ENCODE peak calls at places on chromosomes 16 and 17, in nine cellular contexts. J is GM12878, D is astrocyte of the cerebellum, Z is right atrium auricular region, V is chondrocyte, K is fibroblast of lung, L is cardiac fibroblast, T is GM13976, P is Caco-2. O is an unnamed sample.

GRCh38 chr17:36461330-36462110 is 25.0 kb upstream of the ZNHIT3 start:
- DNase-seq in K (no peak), T (no peak), D (no peak), V (no peak), Z (no peak), P (no peak), J (no peak), L (no peak), O (no peak)

GRCh38 chr17:66549312-66549705 is 246.9 kb downstream of the PRKCA start:
- DNase-seq in T (no peak), Z (no peak), L (peak), D (peak), P (no peak), V (no peak), J (no peak), K (peak), O (no peak)

GRCh38 chr16:78179666-78180065 is 80.2 kb downstream of the WWOX start:
- DNase-seq in J (no peak), K (no peak), Z (no peak), T (no peak), P (no peak), V (no peak), L (no peak), D (no peak), O (no peak)

GRCh38 chr17:30396612-30397011 is 17.9 kb downstream of the CPD start:
- DNase-seq in J (no peak), Z (no peak), V (no peak), D (no peak), P (no peak), K (no peak), T (no peak), L (no peak), O (no peak)

GRCh38 chr17:66791337-66791736 is 43.6 kb upstream of the CACNG5 start:
- DNase-seq in Z (no peak), T (no peak), L (no peak), J (no peak), V (peak), K (no peak), P (no peak), D (no peak), O (no peak)

GRCh38 chr16:17556276-17557052 is 85.7 kb upstream of the XYLT1 start:
- DNase-seq in T (peak), K (peak), Z (no peak), D (no peak), J (no peak), P (peak), V (no peak), L (peak), O (peak)

GRCh38 chr17:45783593-45784292 is 377 bp upstream of the CRHR1 start:
- DNase-seq in P (peak), L (no peak), T (peak), Z (no peak), V (no peak), D (no peak), K (no peak), J (no peak), O (no peak)

GRCh38 chr17:57750109-57750845 is 5.2 kb upstream of the CCDC182 start:
- DNase-seq in P (no peak), J (no peak), L (no peak), V (no peak), D (no peak), T (no peak), K (no peak), Z (no peak), O (no peak)

GRCh38 chr17:5942687-5943086 is 127.5 kb upstream of the WSCD1 start:
- DNase-seq in T (no peak), J (no peak), V (peak), L (no peak), Z (no peak), P (no peak), D (no peak), K (no peak), O (no peak)

GRCh38 chr17:60695960-60696359 is 18.3 kb downstream of the BCAS3 start:
- DNase-seq in Z (no peak), T (no peak), K (peak), J (no peak), P (no peak), D (no peak), L (no peak), V (no peak), O (no peak)

GRCh38 chr17:41777579-41778188 is 8.8 kb downstream of the JUP start:
- DNase-seq in J (no peak), L (peak), D (peak), T (no peak), V (no peak), Z (peak), P (no peak), K (peak), O (no peak)

GRCh38 chr16:81767987-81768592 is 11.0 kb upstream of the PLCG2 start:
- DNase-seq in K (no peak), V (no peak), L (no peak), Z (no peak), P (peak), T (no peak), D (no peak), J (no peak), O (no peak)

GRCh38 chr17:64092952-64093451 is 36.9 kb downstream of the ERN1 start:
- DNase-seq in J (no peak), P (no peak), D (no peak), V (no peak), T (no peak), L (no peak), Z (no peak), K (no peak), O (peak)

GRCh38 chr16:71564377-71564967 is 12.4 kb downstream of the TAT start:
- DNase-seq in J (no peak), T (no peak), Z (no peak), P (no peak), D (no peak), K (no peak), L (peak), V (no peak), O (peak)

GRCh38 chr17:44830359-44831269 is 527 bp upstream of the GJC1 start:
- DNase-seq in J (no peak), K (no peak), P (peak), V (no peak), D (no peak), T (peak), L (peak), Z (no peak), O (no peak)

GRCh38 chr16:25838724-25839186 is 147.0 kb downstream of the HS3ST4 start:
- DNase-seq in J (peak), K (peak), T (peak), Z (no peak), V (no peak), L (peak), P (peak), D (peak), O (peak)

GRCh38 chr17:58344047-58344790 is 7.8 kb downstream of the SUPT4H1 start:
- DNase-seq in J (peak), K (no peak), D (no peak), T (peak), P (no peak), L (no peak), V (no peak), Z (no peak), O (peak)

GRCh38 chr16:79217375-79218011 is 383.0 kb downstream of the MAF start:
- DNase-seq in T (no peak), K (no peak), J (no peak), D (no peak), L (no peak), Z (no peak), P (no peak), V (no peak), O (no peak)

GRCh38 chr17:74730491-74731346 is 6.3 kb upstream of the RAB37 start:
- DNase-seq in V (no peak), L (no peak), K (peak), J (no peak), T (peak), D (no peak), P (no peak), Z (no peak), O (peak)

GRCh38 chr16:77113835-77114234 is 77.2 kb upstream of the MON1B start:
- DNase-seq in K (no peak), P (no peak), J (no peak), L (peak), Z (no peak), V (no peak), T (no peak), D (no peak), O (no peak)

GRCh38 chr16:55465077-55465896 is 13.7 kb upstream of the MMP2 start:
- DNase-seq in K (peak), L (peak), V (no peak), D (peak), T (peak), P (peak), Z (peak), J (peak), O (peak)

GRCh38 chr16:83105279-83106077 is 478.7 kb downstream of the CDH13 start:
- DNase-seq in P (no peak), J (no peak), T (no peak), L (no peak), D (no peak), V (no peak), K (no peak), Z (no peak), O (no peak)

GRCh38 chr17:48178327-48178726 is 70.8 kb downstream of the SNX11 start:
- DNase-seq in J (no peak), D (no peak), K (no peak), L (no peak), Z (no peak), P (no peak), V (no peak), T (no peak), O (no peak)

GRCh38 chr16:22050963-22051362 is 41.4 kb upstream of the VWA3A start:
- DNase-seq in V (no peak), D (no peak), P (no peak), L (no peak), T (no peak), Z (no peak), J (no peak), K (no peak), O (no peak)

GRCh38 chr16:22055881-22056280 is 36.5 kb upstream of the VWA3A start:
- DNase-seq in L (no peak), P (peak), Z (no peak), J (no peak), K (no peak), T (no peak), V (no peak), D (no peak), O (no peak)

GRCh38 chr16:22052985-22053384 is 39.4 kb upstream of the VWA3A start:
- DNase-seq in T (no peak), D (no peak), P (no peak), J (no peak), K (no peak), L (no peak), V (no peak), Z (no peak), O (no peak)

GRCh38 chr16:22054847-22055590 is 37.3 kb upstream of the VWA3A start:
- DNase-seq in T (no peak), V (no peak), P (no peak), L (no peak), D (no peak), Z (no peak), J (no peak), K (no peak), O (no peak)

GRCh38 chr16:22053921-22054341 is 38.4 kb upstream of the VWA3A start:
- DNase-seq in V (no peak), Z (no peak), P (no peak), D (no peak), K (no peak), T (no peak), J (peak), L (no peak), O (peak)
- TF ChIP-seq CTCF in V (no peak), Z (no peak), P (no peak), D (no peak), K (no peak), T (no peak), J (no peak), L (no peak), O (no peak)

GRCh38 chr16:878071-878784 is 77.7 kb upstream of the GNG13 start:
- DNase-seq in P (no peak), D (no peak), L (no peak), T (no peak), K (peak), Z (no peak), J (no peak), V (peak), O (no peak)
- TF ChIP-seq CTCF in P (no peak), D (no peak), L (no peak), T (no peak), K (no peak), Z (no peak), J (no peak), V (no peak), O (no peak)

GRCh38 chr17:27949304-27949703 is 56.1 kb upstream of the LYRM9 start:
- DNase-seq in J (no peak), T (no peak), L (no peak), K (no peak), V (no peak), D (no peak), P (no peak), Z (no peak), O (no peak)
- TF ChIP-seq CTCF in J (no peak), T (no peak), L (no peak), K (no peak), V (no peak), D (no peak), P (peak), Z (no peak), O (no peak)

GRCh38 chr17:3645310-3645709 is 8.8 kb downstream of the CTNS start:
- DNase-seq in J (no peak), D (no peak), T (no peak), P (no peak), K (no peak), V (no peak), Z (no peak), L (no peak), O (no peak)

GRCh38 chr17:3647251-3647650 is 10.7 kb downstream of the CTNS start:
- DNase-seq in T (no peak), L (no peak), K (no peak), P (no peak), J (no peak), V (no peak), D (no peak), Z (no peak), O (no peak)

DNA sequence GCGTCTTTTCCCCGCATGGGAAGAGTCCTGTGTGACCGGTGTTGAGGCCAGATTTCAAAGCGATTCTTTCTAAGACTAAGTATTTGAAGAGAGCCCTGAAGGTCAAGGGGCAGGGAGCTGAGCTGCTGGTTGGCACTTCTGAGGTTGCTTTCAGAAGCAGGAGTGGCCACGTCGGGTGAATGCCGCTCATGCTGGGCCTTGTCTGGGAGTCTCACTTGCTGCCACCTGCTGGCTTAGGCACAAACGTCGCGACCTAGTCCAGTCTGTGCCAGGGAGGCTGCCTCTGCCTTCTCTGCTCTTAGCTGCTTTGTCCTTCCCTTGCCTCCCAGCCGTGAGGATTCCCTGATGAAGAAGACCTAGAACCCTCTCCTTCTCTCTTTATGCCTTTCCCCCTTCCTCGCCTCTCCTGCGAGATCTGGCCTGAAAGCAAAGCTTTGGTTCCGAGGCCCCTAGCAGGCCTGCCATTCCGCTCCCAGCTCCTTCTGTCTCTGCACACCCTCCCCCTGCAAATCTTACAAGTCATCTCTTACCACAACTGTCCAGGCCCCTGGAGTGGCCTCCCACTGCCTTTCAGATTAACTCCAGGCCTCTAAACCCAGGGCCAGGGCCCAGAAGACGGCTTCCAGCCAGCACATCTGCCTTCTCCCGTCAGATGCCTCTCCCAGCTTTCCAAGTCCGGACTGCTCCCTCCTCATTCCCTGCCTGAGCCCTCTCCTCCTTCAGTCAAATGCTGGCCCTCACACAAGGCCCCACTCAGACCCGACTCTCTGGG is 11.4 kb downstream of the CTNS start:
- DNase-seq in Z (no peak), D (no peak), K (peak), J (no peak), V (no peak), P (peak), T (no peak), L (peak), O (peak)
- TF ChIP-seq CTCF in Z (peak), D (peak), K (peak), J (peak), V (peak), P (peak), T (peak), L (peak), O (peak)

GRCh38 chr16:87635541-87636049 is 33.3 kb downstream of the JPH3 start:
- DNase-seq in Z (no peak), V (no peak), P (peak), J (no peak), D (no peak), T (peak), L (peak), K (peak), O (peak)
- TF ChIP-seq CTCF in Z (peak), V (peak), P (peak), J (peak), D (peak), T (peak), L (peak), K (peak), O (peak)

GRCh38 chr17:4420692-4421131 is 13.0 kb upstream of the SPNS3 start:
- DNase-seq in Z (peak), D (peak), V (no peak), L (peak), T (peak), K (peak), P (peak), J (peak), O (peak)
- TF ChIP-seq CTCF in Z (peak), D (peak), V (peak), L (peak), T (peak), K (peak), P (peak), J (peak), O (peak)

DNA sequence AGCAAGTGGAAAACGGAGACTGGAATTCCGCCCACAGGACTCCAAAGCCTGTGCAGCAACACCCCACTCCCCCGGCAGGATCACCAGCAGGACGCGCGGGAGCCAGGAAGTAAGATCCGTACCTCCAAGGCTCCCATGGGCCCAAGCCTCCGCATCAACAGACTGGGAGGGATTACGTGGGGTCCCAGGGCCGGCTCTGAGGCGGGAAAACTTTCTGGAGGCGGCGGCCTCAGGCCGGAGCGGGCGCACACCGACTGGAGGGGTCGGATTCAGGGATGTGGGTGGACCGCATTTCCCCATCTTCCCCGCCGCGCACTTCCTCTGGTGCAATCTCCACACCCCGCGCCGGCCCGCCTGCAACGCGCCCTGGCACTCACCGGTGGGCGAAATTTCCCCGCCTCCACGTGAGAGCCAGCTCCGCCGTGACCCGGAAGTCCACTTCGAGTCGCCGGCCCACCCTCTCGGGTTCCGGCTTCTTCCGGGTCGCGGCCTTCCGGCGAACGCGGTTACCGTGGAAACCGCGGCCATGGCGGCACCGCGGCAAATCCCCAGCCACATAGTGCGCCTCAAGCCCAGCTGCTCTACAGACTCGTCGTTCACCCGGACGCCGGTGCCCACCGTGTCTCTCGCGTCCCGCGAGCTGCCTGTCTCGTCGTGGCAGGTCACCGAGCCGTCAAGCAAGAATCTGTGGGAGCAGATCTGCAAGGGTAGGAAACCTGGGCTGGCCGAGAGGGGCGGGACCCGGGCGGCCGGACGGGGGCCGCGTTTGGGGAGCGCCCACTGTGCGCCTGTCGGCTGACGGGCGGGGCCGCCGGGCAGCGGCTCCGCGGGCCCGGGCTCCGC is at the start of the genes IQCK and KNOP1:
- DNase-seq in T (peak), D (peak), V (peak), Z (peak), K (peak), P (peak), L (peak), J (peak), O (peak)
- TF ChIP-seq CTCF in T (no peak), D (no peak), V (peak), Z (peak), K (no peak), P (no peak), L (no peak), J (no peak), O (no peak)

GRCh38 chr16:84504420-84505248 is at the start of gene MEAK7:
- DNase-seq in P (peak), K (peak), V (peak), D (peak), L (peak), J (peak), T (peak), Z (peak), O (peak)
- TF ChIP-seq CTCF in P (peak), K (no peak), V (no peak), D (no peak), L (no peak), J (peak), T (no peak), Z (no peak), O (no peak)